ENCODE peak calls at places on chromosome 10, in nine cellular contexts. P is left ventricle myocardium inferior, K is brain microvascular endothelial cell, S is GM12865, G is AG04449, C is nephron progenitor cell, L is bronchial epithelial cell, N is pancreas, Z is HL-60. J is an unnamed sample.

GRCh38 chr10:78458983-78459638 is 425.4 kb downstream of the RPS24 start:
- DNase-seq in C (no peak), L (peak), K (peak), P (no peak), G (no peak), N (no peak), Z (no peak), S (no peak), J (no peak)

GRCh38 chr10:88227342-88228018 is 355.6 kb downstream of the RNLS start:
- DNase-seq in K (peak), L (no peak), G (no peak), C (no peak), N (no peak), S (no peak), P (peak), Z (no peak), J (no peak)

GRCh38 chr10:1043532-1043995 is 5.4 kb downstream of the IDI1 start:
- DNase-seq in K (no peak), P (peak), S (peak), G (no peak), Z (peak), L (no peak), C (no peak), N (no peak), J (peak)

GRCh38 chr10:102421645-102422585 is 1.3 kb downstream of the FBXL15 start:
- DNase-seq in K (no peak), Z (peak), P (no peak), C (peak), G (no peak), S (peak), L (peak), N (peak), J (peak)

GRCh38 chr10:44946201-44946600 is 13.4 kb upstream of the RASSF4 start:
- DNase-seq in C (no peak), P (no peak), N (no peak), S (peak), L (no peak), Z (no peak), K (no peak), G (no peak), J (no peak)

GRCh38 chr10:31146496-31147219 is 115.0 kb upstream of the ZNF438 start:
- DNase-seq in L (peak), N (no peak), G (no peak), S (no peak), P (peak), C (no peak), K (peak), Z (no peak), J (peak)

GRCh38 chr10:373015-373414 is 237.8 kb downstream of the ZMYND11 start:
- DNase-seq in S (no peak), G (no peak), N (no peak), L (no peak), K (peak), P (no peak), C (no peak), Z (no peak), J (no peak)

GRCh38 chr10:5608608-5609270 is 57.7 kb downstream of the ASB13 start:
- DNase-seq in G (no peak), Z (no peak), S (no peak), K (no peak), C (no peak), N (no peak), L (no peak), P (no peak), J (no peak)

GRCh38 chr10:5103481-5103880 is 9.3 kb downstream of the AKR1C3 start:
- DNase-seq in P (no peak), N (no peak), C (no peak), L (no peak), Z (no peak), G (no peak), K (no peak), S (no peak), J (no peak)

GRCh38 chr10:79226391-79227245 is 120.7 kb upstream of the PPIF start:
- DNase-seq in G (no peak), S (no peak), C (no peak), L (no peak), K (no peak), P (no peak), Z (no peak), N (no peak), J (no peak)

GRCh38 chr10:114313866-114314265 is 74.8 kb downstream of the VWA2 start:
- DNase-seq in K (no peak), Z (no peak), G (no peak), P (no peak), L (no peak), S (no peak), C (no peak), N (no peak), J (no peak)

GRCh38 chr10:108095932-108096925 is 931.7 kb upstream of the SORCS1 start:
- DNase-seq in Z (no peak), N (peak), P (peak), S (no peak), K (no peak), L (peak), C (no peak), G (no peak), J (no peak)

GRCh38 chr10:32180354-32181280 is 124.4 kb upstream of the KIF5B start:
- DNase-seq in C (no peak), N (no peak), G (no peak), K (no peak), P (no peak), S (no peak), Z (no peak), L (no peak), J (no peak)

GRCh38 chr10:97898429-97898828 is 48.8 kb downstream of the GOLGA7B start:
- DNase-seq in C (no peak), L (no peak), K (no peak), S (no peak), N (no peak), Z (no peak), P (no peak), G (no peak), J (no peak)

GRCh38 chr10:287814-288213 is 152.6 kb downstream of the ZMYND11 start:
- DNase-seq in S (no peak), L (no peak), N (no peak), C (no peak), Z (no peak), G (no peak), P (no peak), K (no peak), J (no peak)

GRCh38 chr10:3605882-3606281 is 179.1 kb downstream of the KLF6 start:
- DNase-seq in K (no peak), G (no peak), L (no peak), P (no peak), S (no peak), Z (no peak), N (no peak), C (no peak), J (no peak)

GRCh38 chr10:31381766-31382316 is 62.8 kb downstream of the ZEB1 start:
- DNase-seq in S (peak), K (peak), N (no peak), L (peak), P (no peak), Z (no peak), G (no peak), C (no peak), J (no peak)

GRCh38 chr10:98055875-98056516 is 25.6 kb upstream of the CRTAC1 start:
- DNase-seq in Z (no peak), P (no peak), G (no peak), K (peak), N (no peak), L (peak), C (peak), S (peak), J (peak)

GRCh38 chr10:10128387-10128786 is 889.3 kb upstream of the CELF2 start:
- DNase-seq in S (no peak), C (no peak), K (no peak), Z (no peak), L (peak), N (no peak), P (no peak), G (no peak), J (no peak)

GRCh38 chr10:3010819-3011422 is 56.4 kb upstream of the PFKP start:
- DNase-seq in N (no peak), K (no peak), S (no peak), C (no peak), Z (no peak), G (no peak), P (no peak), L (peak), J (no peak)

GRCh38 chr10:90224791-90225566 is 523.6 kb downstream of the KIF20B start:
- DNase-seq in P (no peak), Z (no peak), C (no peak), S (no peak), G (no peak), L (no peak), N (no peak), K (no peak), J (no peak)

GRCh38 chr10:133182791-133183645 is 23.0 kb downstream of the KNDC1 start:
- DNase-seq in S (no peak), P (no peak), Z (no peak), L (no peak), G (no peak), K (no peak), N (peak), C (no peak), J (no peak)

GRCh38 chr10:13865758-13866491 is 279.2 kb downstream of the PRPF18 start:
- DNase-seq in P (no peak), S (no peak), N (no peak), C (no peak), K (peak), G (no peak), L (peak), Z (no peak), J (no peak)

GRCh38 chr10:22229756-22230330 is 12.0 kb upstream of the EBLN1 start:
- DNase-seq in C (no peak), N (no peak), Z (no peak), G (no peak), L (no peak), P (no peak), K (no peak), S (no peak), J (no peak)

GRCh38 chr10:73251683-73252444 is 580 bp downstream of the MRPS16 start:
- DNase-seq in L (no peak), S (peak), C (no peak), Z (peak), P (no peak), K (no peak), G (no peak), N (no peak), J (peak)

GRCh38 chr10:44463511-44464121 is 78.7 kb upstream of the CXCL12 start:
- DNase-seq in K (no peak), Z (no peak), S (no peak), C (no peak), N (no peak), L (no peak), G (no peak), P (no peak), J (no peak)

GRCh38 chr10:97291357-97292096 is 910 bp downstream of the ARHGAP19 start:
- DNase-seq in N (no peak), G (no peak), L (no peak), P (no peak), S (no peak), C (no peak), K (no peak), Z (no peak), J (no peak)

GRCh38 chr10:93261089-93261488 is 187.4 kb downstream of the CYP26A1 start:
- DNase-seq in C (no peak), G (no peak), Z (no peak), S (no peak), L (peak), P (no peak), N (no peak), K (no peak), J (no peak)

GRCh38 chr10:122748496-122748895 is 48.9 kb upstream of the C10orf120 start:
- DNase-seq in Z (no peak), S (no peak), C (no peak), L (no peak), K (no peak), N (no peak), G (no peak), P (no peak), J (no peak)

GRCh38 chr10:98858525-98858924 is 377.1 kb downstream of the HPSE2 start:
- DNase-seq in K (no peak), Z (no peak), L (peak), P (no peak), C (no peak), S (peak), N (no peak), G (no peak), J (no peak)

GRCh38 chr10:91200314-91201212 is 19.9 kb upstream of the PCGF5 start:
- DNase-seq in S (peak), Z (no peak), G (no peak), L (no peak), P (no peak), N (no peak), K (no peak), C (no peak), J (peak)

GRCh38 chr10:6108631-6109443 is 20.0 kb downstream of the RBM17 start:
- DNase-seq in C (peak), L (peak), G (no peak), S (peak), Z (no peak), P (no peak), N (no peak), K (no peak), J (peak)

GRCh38 chr10:22247636-22248035 is 29.8 kb upstream of the EBLN1 start:
- DNase-seq in P (no peak), L (peak), S (no peak), G (no peak), K (no peak), C (no peak), Z (no peak), N (no peak), J (no peak)

GRCh38 chr10:36313142-36313541 is 671.0 kb upstream of the FZD8 start:
- DNase-seq in P (no peak), K (no peak), Z (no peak), G (no peak), C (no peak), N (no peak), S (no peak), L (no peak), J (no peak)

GRCh38 chr10:20945546-20946332 is 48.6 kb upstream of the NEBL start:
- DNase-seq in K (no peak), G (no peak), L (no peak), P (no peak), Z (no peak), C (no peak), S (no peak), N (no peak), J (no peak)

GRCh38 chr10:95650232-95650631 is 6.3 kb downstream of the ALDH18A1 start:
- DNase-seq in K (no peak), S (no peak), Z (no peak), N (no peak), P (no peak), L (no peak), C (no peak), G (no peak), J (no peak)

GRCh38 chr10:133236411-133237240 is 1.0 kb upstream of the VENTX start:
- DNase-seq in S (no peak), Z (no peak), K (no peak), N (no peak), L (no peak), G (no peak), C (peak), P (no peak), J (no peak)

GRCh38 chr10:25049966-25050365 is 33.6 kb downstream of the THNSL1 start:
- DNase-seq in N (no peak), L (no peak), Z (no peak), K (no peak), C (no peak), G (no peak), S (no peak), P (no peak), J (no peak)

GRCh38 chr10:60414877-60415585 is 25.4 kb upstream of the ANK3 start:
- DNase-seq in N (no peak), G (peak), S (no peak), K (peak), Z (no peak), L (peak), C (no peak), P (no peak), J (no peak)

GRCh38 chr10:110275140-110275729 is 29.5 kb downstream of the SMNDC1 start:
- DNase-seq in P (no peak), Z (peak), G (no peak), L (no peak), K (no peak), N (no peak), S (no peak), C (no peak), J (no peak)

GRCh38 chr10:110278562-110278961 is 26.2 kb downstream of the SMNDC1 start:
- DNase-seq in K (no peak), C (no peak), L (no peak), Z (no peak), P (no peak), S (no peak), G (no peak), N (no peak), J (no peak)

GRCh38 chr10:110274629-110275028 is 30.1 kb downstream of the SMNDC1 start:
- DNase-seq in Z (no peak), P (no peak), G (no peak), C (no peak), K (no peak), N (no peak), S (no peak), L (no peak), J (no peak)

GRCh38 chr10:110276603-110277002 is 28.1 kb downstream of the SMNDC1 start:
- DNase-seq in P (no peak), Z (no peak), G (no peak), L (no peak), C (no peak), S (no peak), N (no peak), K (no peak), J (no peak)

GRCh38 chr10:110279062-110279986 is 25.4 kb downstream of the SMNDC1 start:
- DNase-seq in S (peak), G (no peak), C (peak), P (no peak), K (peak), Z (peak), L (peak), N (no peak), J (peak)
- TF ChIP-seq CTCF in S (peak), G (peak), C (peak), P (peak), K (peak), Z (peak), L (peak), N (no peak), J (peak)

GRCh38 chr10:100373298-100374136 is 26.5 kb downstream of the SCD start:
- DNase-seq in S (peak), P (peak), C (peak), Z (peak), N (peak), L (peak), G (peak), K (peak), J (peak)
- TF ChIP-seq CTCF in S (no peak), P (no peak), C (no peak), Z (no peak), N (no peak), L (no peak), G (no peak), K (no peak), J (no peak)

GRCh38 chr10:124006526-124006925 is 86.9 kb downstream of the CHST15 start:
- DNase-seq in K (no peak), G (no peak), L (no peak), C (no peak), P (no peak), N (peak), Z (no peak), S (no peak), J (no peak)

GRCh38 chr10:124007773-124008145 is 85.6 kb downstream of the CHST15 start:
- DNase-seq in L (no peak), C (no peak), S (no peak), P (no peak), Z (no peak), K (no peak), N (peak), G (no peak), J (no peak)

GRCh38 chr10:124008187-124008970 is 85.0 kb downstream of the CHST15 start:
- DNase-seq in G (no peak), S (no peak), N (peak), Z (no peak), C (no peak), L (no peak), P (no peak), K (no peak), J (no peak)

GRCh38 chr10:124005991-124006392 is 87.4 kb downstream of the CHST15 start:
- DNase-seq in G (no peak), C (peak), S (no peak), K (peak), P (no peak), L (no peak), N (no peak), Z (no peak), J (no peak)

DNA sequence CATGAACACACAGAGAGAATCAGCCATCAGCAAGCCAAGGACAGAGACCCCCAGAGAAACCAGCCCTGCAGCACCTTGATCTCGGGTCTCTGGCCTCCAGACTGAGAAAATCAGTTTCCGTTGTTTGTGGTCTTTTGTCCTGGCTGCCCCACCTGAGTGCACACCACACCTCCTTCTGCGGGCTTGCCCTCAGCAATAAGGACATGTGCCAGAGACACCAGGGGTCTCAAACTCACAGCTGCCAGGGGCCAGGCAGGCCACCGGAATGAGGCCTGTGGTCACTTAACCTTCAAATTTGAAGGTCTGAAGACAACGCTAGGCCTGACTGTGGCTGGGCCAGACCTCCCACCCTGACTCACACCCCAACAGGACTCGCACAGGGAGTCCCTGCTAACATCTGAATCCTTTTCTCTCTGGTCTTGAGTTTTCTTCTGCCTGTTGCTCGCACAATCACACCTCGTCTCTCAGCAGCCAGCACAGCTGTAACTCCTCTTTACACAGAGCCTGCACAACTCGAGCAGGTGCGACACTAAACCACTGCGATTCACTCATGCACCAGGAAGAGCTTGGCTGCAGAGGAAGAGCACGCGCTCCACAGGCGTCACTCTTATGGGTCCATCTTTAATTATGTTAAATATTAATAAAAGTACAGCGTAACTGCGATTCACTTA is 86.2 kb downstream of the CHST15 start:
- DNase-seq in P (no peak), C (no peak), N (peak), L (no peak), G (no peak), Z (no peak), S (no peak), K (no peak), J (no peak)
- TF ChIP-seq CTCF in P (no peak), C (no peak), N (no peak), L (no peak), G (no peak), Z (no peak), S (no peak), K (no peak), J (no peak)

GRCh38 chr10:26448292-26448691 is 10.2 kb downstream of the APBB1IP start:
- DNase-seq in G (no peak), L (no peak), K (no peak), S (peak), P (no peak), N (no peak), C (no peak), Z (no peak), J (no peak)
- TF ChIP-seq CTCF in G (no peak), L (no peak), K (no peak), S (peak), P (no peak), N (no peak), C (no peak), Z (no peak), J (peak)

DNA sequence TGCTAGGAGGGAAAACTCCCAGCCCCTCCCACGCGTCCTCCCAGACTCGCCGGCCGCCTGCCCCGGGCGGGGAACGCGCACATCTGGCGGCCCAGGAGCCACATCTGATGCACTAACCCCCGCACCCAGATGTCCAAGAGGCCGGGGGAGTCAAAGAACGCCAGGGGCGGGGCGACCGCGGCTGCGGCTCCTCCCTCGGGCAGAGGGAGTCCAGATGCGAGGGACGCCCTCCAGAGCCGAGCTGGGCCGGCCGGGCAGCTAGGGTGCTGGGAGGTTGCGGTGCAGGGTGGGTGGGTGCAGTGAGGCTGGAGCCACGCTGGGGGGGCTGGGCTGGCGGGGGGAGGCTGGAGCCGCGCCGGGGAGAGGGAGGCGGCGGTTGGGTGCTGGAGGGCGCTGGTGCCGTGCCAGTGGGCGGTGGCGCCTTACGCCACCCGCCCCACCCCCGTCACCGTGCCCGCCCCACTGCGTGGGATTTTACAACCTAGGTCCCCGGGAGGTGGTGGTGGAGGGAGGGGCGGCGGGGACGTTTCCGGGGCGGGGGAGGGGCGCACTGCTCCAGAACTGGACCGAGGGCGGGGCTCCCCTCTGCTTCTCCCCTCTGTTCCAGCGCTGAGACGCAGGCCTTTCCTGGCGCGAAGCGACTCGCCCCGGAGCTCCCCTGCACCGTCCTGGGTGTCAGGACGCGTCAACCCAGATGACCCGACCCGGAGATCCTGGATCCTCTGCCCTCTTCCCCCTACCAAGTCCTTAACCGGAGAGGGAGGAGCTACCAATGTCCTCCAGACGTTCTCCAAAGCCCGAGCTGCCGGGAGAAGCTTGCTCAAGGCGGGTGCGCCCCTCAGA is 109.1 kb downstream of the REEP3 start:
- DNase-seq in Z (peak), P (peak), L (peak), K (peak), N (peak), G (peak), C (peak), S (peak), J (peak)
- TF ChIP-seq CTCF in Z (no peak), P (no peak), L (no peak), K (no peak), N (no peak), G (no peak), C (no peak), S (no peak), J (no peak)

GRCh38 chr10:120517881-120518484 is 61.0 kb downstream of the PLPP4 start:
- DNase-seq in S (no peak), Z (no peak), K (no peak), C (no peak), G (no peak), L (no peak), N (no peak), P (no peak), J (no peak)
- TF ChIP-seq CTCF in S (no peak), Z (no peak), K (no peak), C (no peak), G (no peak), L (no peak), N (no peak), P (no peak), J (no peak)

J was measured in activated CD8-positive, alpha-beta T cell treated with anti-CD3 and anti-CD28 coated beads for 36 hours.